ENCODE peak calls at places on chromosomes 4 and X, in four cellular contexts. Q, F, O and V are unnamed samples.

GRCh38 chrX:53133400-53133799 is 39.5 kb downstream of the KANTR start:
- DNase-seq in Q (no peak), F (no peak), O (no peak), V (no peak)

GRCh38 chr4:167779280-167779679 is 313.1 kb upstream of the ANXA10 start:
- DNase-seq in Q (no peak), F (no peak), O (no peak), V (no peak)

GRCh38 chr4:92050875-92051274 is 252.9 kb upstream of the GRID2 start:
- DNase-seq in Q (no peak), F (no peak), O (no peak), V (no peak)

GRCh38 chr4:4386296-4386735 is 586 bp upstream of the NSG1 start:
- DNase-seq in Q (no peak), F (no peak), O (peak; percentile 34), V (no peak)

GRCh38 chr4:5510506-5510905 is 197.9 kb downstream of the EVC2 start:
- DNase-seq in Q (no peak), F (no peak), O (no peak), V (no peak)

GRCh38 chr4:139419388-139419914 is 34.5 kb upstream of the RAB33B start:
- DNase-seq in Q (no peak), F (no peak), O (no peak), V (peak; percentile 86)

GRCh38 chrX:36436286-36436860 is 516.8 kb downstream of the CFAP47 start:
- DNase-seq in Q (no peak), F (no peak), O (no peak), V (peak; percentile 30)

GRCh38 chr4:116358633-116359222 is 726.6 kb downstream of the TRAM1L1 start:
- DNase-seq in Q (peak; percentile 7), F (peak; percentile 82), O (peak; percentile 39), V (peak; percentile 43)

GRCh38 chr4:187908079-187908501 is 87.5 kb upstream of the ZFP42 start:
- DNase-seq in Q (no peak), F (no peak), O (no peak), V (peak; percentile 95)

GRCh38 chrX:9785944-9786741 is at the start of gene SHROOM2:
- DNase-seq in Q (no peak), F (no peak), O (peak; percentile 37), V (no peak)

GRCh38 chr4:74451214-74451661 is 6.3 kb downstream of the AREG start:
- DNase-seq in Q (peak; percentile 30), F (peak; percentile 60), O (peak; percentile 35), V (peak; percentile 71)

GRCh38 chrX:1397441-1397840 is 5.5 kb upstream of the SLC25A6 start:
- DNase-seq in Q (no peak), F (no peak), O (no peak), V (no peak)

GRCh38 chrX:51332188-51332942 is at the start of gene NUDT10:
- DNase-seq in Q (no peak), F (no peak), O (no peak), V (peak; percentile 10)

GRCh38 chrX:55011294-55011693 is 11.1 kb downstream of the APEX2 start:
- DNase-seq in Q (no peak), F (no peak), O (no peak), V (peak; percentile 4)

GRCh38 chrX:15594371-15594770 is 6.4 kb downstream of the ACE2 start:
- DNase-seq in Q (no peak), F (no peak), O (no peak), V (no peak)

GRCh38 chr4:48930654-48931053 is 24.1 kb upstream of the OCIAD2 start:
- DNase-seq in Q (no peak), F (no peak), O (peak; percentile 36), V (no peak)

GRCh38 chr4:102869569-102870227 is 906 bp downstream of the CISD2 start:
- DNase-seq in Q (no peak), F (no peak), O (peak; percentile 64), V (peak; percentile 2)

GRCh38 chr4:102868153-102868781 is 525 bp upstream of the CISD2 start:
- DNase-seq in Q (no peak), F (no peak), O (no peak), V (no peak)

GRCh38 chr4:102871772-102872171 is 3.0 kb downstream of the CISD2 start:
- DNase-seq in Q (no peak), F (no peak), O (no peak), V (no peak)

GRCh38 chr4:102867278-102868152 is 1.3 kb upstream of the CISD2 start:
- DNase-seq in Q (no peak), F (no peak), O (no peak), V (no peak)

GRCh38 chr4:102868782-102869568 is at the start of gene CISD2:
- DNase-seq in Q (peak; percentile 67), F (peak; percentile 78), O (peak; percentile 85), V (peak; percentile 85)
- TF ChIP-seq MAZ in Q (no peak), F (peak; percentile 91), O (peak; percentile 95), V (peak; percentile 91)

GRCh38 chrX:94914235-94914634 is 1240.2 kb downstream of the FAM133A start:
- DNase-seq in Q (no peak), F (no peak), O (no peak), V (no peak)
- TF ChIP-seq MAZ in Q (no peak), F (no peak), O (no peak), V (no peak)

GRCh38 chr4:25991296-25991695 is 77.3 kb downstream of the SMIM20 start:
- DNase-seq in Q (no peak), F (no peak), O (no peak), V (no peak)

GRCh38 chr4:25993564-25994185 is 79.7 kb downstream of the SMIM20 start:
- DNase-seq in Q (peak; percentile 13), F (peak; percentile 35), O (peak; percentile 70), V (no peak)
- TF ChIP-seq MAZ in Q (no peak), F (no peak), O (no peak), V (no peak)

GRCh38 chr4:15003441-15003890 is 1.2 kb downstream of the CPEB2 start:
- DNase-seq in Q (no peak), F (no peak), O (peak; percentile 56), V (peak; percentile 19)

GRCh38 chr4:15005474-15006115 is 3.3 kb downstream of the CPEB2 start:
- DNase-seq in Q (no peak), F (no peak), O (no peak), V (no peak)

GRCh38 chr4:15004701-15005301 is 2.5 kb downstream of the CPEB2 start:
- DNase-seq in Q (no peak), F (peak; percentile 20), O (peak; percentile 49), V (peak; percentile 54)

GRCh38 chr4:15002659-15003440 is 569 bp downstream of the CPEB2 start:
- DNase-seq in Q (peak; percentile 24), F (peak; percentile 29), O (peak; percentile 58), V (peak; percentile 87)

GRCh38 chr4:15003891-15004700 is 1.8 kb downstream of the CPEB2 start:
- DNase-seq in Q (no peak), F (no peak), O (peak; percentile 44), V (no peak)
- TF ChIP-seq MAZ in Q (no peak), F (no peak), O (no peak), V (peak; percentile 7)

GRCh38 chrX:134636859-134637258 is 21.4 kb downstream of the PLAC1 start:
- DNase-seq in Q (no peak), F (no peak), O (no peak), V (peak; percentile 44)
- TF ChIP-seq MAZ in Q (no peak), F (no peak), O (no peak), V (no peak)